ENCODE peak calls at places on chromosomes 16 and 17, in seven cellular contexts. One of them, this sample, is unnamed.

GRCh38 chr16:48133455-48134226 is 22.2 kb downstream of the ABCC12 start:
- DNase-seq in hepatic stellate cell: no peak
- DNase-seq in fibroblast of the conjunctiva: no peak
- DNase-seq in mucosa of gallbladder: peak; percentile 14
- DNase-seq in GM18507: no peak
- DNase-seq in ACHN: no peak
- DNase-seq in cardiac muscle cell: no peak
- DNase-seq in this sample: no peak

GRCh38 chr16:80862153-80862552 is 57.8 kb upstream of the CDYL2 start:
- DNase-seq in hepatic stellate cell: no peak
- DNase-seq in fibroblast of the conjunctiva: no peak
- DNase-seq in mucosa of gallbladder: no peak
- DNase-seq in GM18507: no peak
- DNase-seq in ACHN: no peak
- DNase-seq in cardiac muscle cell: no peak
- DNase-seq in this sample: peak; percentile 5

GRCh38 chr16:76389126-76389525 is 111.9 kb downstream of the CNTNAP4 start:
- DNase-seq in hepatic stellate cell: peak; percentile 17
- DNase-seq in fibroblast of the conjunctiva: peak; percentile 14
- DNase-seq in mucosa of gallbladder: no peak
- DNase-seq in GM18507: no peak
- DNase-seq in ACHN: no peak
- DNase-seq in cardiac muscle cell: no peak
- DNase-seq in this sample: no peak

GRCh38 chr16:80387308-80387921 is 153.4 kb upstream of the DYNLRB2 start:
- DNase-seq in hepatic stellate cell: no peak
- DNase-seq in fibroblast of the conjunctiva: no peak
- DNase-seq in mucosa of gallbladder: no peak
- DNase-seq in GM18507: no peak
- DNase-seq in ACHN: no peak
- DNase-seq in cardiac muscle cell: no peak
- DNase-seq in this sample: peak; percentile 62

GRCh38 chr17:71472809-71473789 is 647.7 kb upstream of the SOX9 start:
- DNase-seq in hepatic stellate cell: peak; percentile 27
- DNase-seq in fibroblast of the conjunctiva: peak; percentile 47
- DNase-seq in mucosa of gallbladder: no peak
- DNase-seq in GM18507: no peak
- DNase-seq in ACHN: peak; percentile 62
- DNase-seq in cardiac muscle cell: peak; percentile 77
- DNase-seq in this sample: peak; percentile 78

GRCh38 chr16:48277158-48277557 is 29.8 kb upstream of the ABCC11 start:
- DNase-seq in hepatic stellate cell: no peak
- DNase-seq in fibroblast of the conjunctiva: no peak
- DNase-seq in mucosa of gallbladder: peak; percentile 70
- DNase-seq in GM18507: no peak
- DNase-seq in ACHN: no peak
- DNase-seq in cardiac muscle cell: no peak
- DNase-seq in this sample: no peak

GRCh38 chr17:19248923-19249574 is 11.9 kb downstream of the EPN2 start:
- DNase-seq in hepatic stellate cell: peak; percentile 87
- DNase-seq in fibroblast of the conjunctiva: no peak
- DNase-seq in mucosa of gallbladder: peak; percentile 39
- DNase-seq in GM18507: no peak
- DNase-seq in ACHN: peak; percentile 57
- DNase-seq in cardiac muscle cell: peak; percentile 78
- DNase-seq in this sample: no peak

GRCh38 chr17:74296548-74296936 is 22.5 kb downstream of the DNAI2 start:
- DNase-seq in hepatic stellate cell: no peak
- DNase-seq in fibroblast of the conjunctiva: peak; percentile 31
- DNase-seq in mucosa of gallbladder: peak; percentile 64
- DNase-seq in GM18507: no peak
- DNase-seq in ACHN: peak; percentile 67
- DNase-seq in cardiac muscle cell: peak; percentile 85
- DNase-seq in this sample: peak; percentile 90

GRCh38 chr17:81537856-81538555 is 9.8 kb downstream of the FSCN2 start:
- DNase-seq in hepatic stellate cell: no peak
- DNase-seq in fibroblast of the conjunctiva: no peak
- DNase-seq in mucosa of gallbladder: no peak
- DNase-seq in GM18507: no peak
- DNase-seq in ACHN: no peak
- DNase-seq in cardiac muscle cell: no peak
- DNase-seq in this sample: peak; percentile 67

GRCh38 chr17:8225813-8226535 is 15.6 kb upstream of the AURKB start:
- DNase-seq in hepatic stellate cell: peak; percentile 42
- DNase-seq in fibroblast of the conjunctiva: peak; percentile 75
- DNase-seq in mucosa of gallbladder: peak; percentile 62
- DNase-seq in GM18507: no peak
- DNase-seq in ACHN: peak; percentile 86
- DNase-seq in cardiac muscle cell: peak; percentile 81
- DNase-seq in this sample: peak; percentile 54

GRCh38 chr16:84603115-84603816 is 14.6 kb downstream of the COTL1 start:
- DNase-seq in hepatic stellate cell: peak; percentile 95
- DNase-seq in fibroblast of the conjunctiva: peak; percentile 92
- DNase-seq in mucosa of gallbladder: peak; percentile 69
- DNase-seq in GM18507: no peak
- DNase-seq in ACHN: peak; percentile 99
- DNase-seq in cardiac muscle cell: peak; percentile 97
- DNase-seq in this sample: peak; percentile 60

GRCh38 chr17:59627269-59627668 is 7.6 kb downstream of the CLTC start:
- DNase-seq in hepatic stellate cell: no peak
- DNase-seq in fibroblast of the conjunctiva: no peak
- DNase-seq in mucosa of gallbladder: no peak
- DNase-seq in GM18507: no peak
- DNase-seq in ACHN: no peak
- DNase-seq in cardiac muscle cell: no peak
- DNase-seq in this sample: no peak

GRCh38 chr17:47987240-47987835 is 16.4 kb downstream of the CDK5RAP3 start:
- DNase-seq in hepatic stellate cell: no peak
- DNase-seq in fibroblast of the conjunctiva: no peak
- DNase-seq in mucosa of gallbladder: no peak
- DNase-seq in GM18507: no peak
- DNase-seq in ACHN: no peak
- DNase-seq in cardiac muscle cell: no peak
- DNase-seq in this sample: peak; percentile 91

GRCh38 chr17:39769974-39770587 is 32.3 kb downstream of the GRB7 start:
- DNase-seq in hepatic stellate cell: no peak
- DNase-seq in fibroblast of the conjunctiva: no peak
- DNase-seq in mucosa of gallbladder: no peak
- DNase-seq in GM18507: no peak
- DNase-seq in ACHN: no peak
- DNase-seq in cardiac muscle cell: no peak
- DNase-seq in this sample: peak; percentile 48

GRCh38 chr16:49019826-49020401 is 261.7 kb downstream of the CBLN1 start:
- DNase-seq in hepatic stellate cell: no peak
- DNase-seq in fibroblast of the conjunctiva: no peak
- DNase-seq in mucosa of gallbladder: no peak
- DNase-seq in GM18507: no peak
- DNase-seq in ACHN: peak; percentile 52
- DNase-seq in cardiac muscle cell: no peak
- DNase-seq in this sample: peak; percentile 54

GRCh38 chr16:23035240-23035639 is 114.0 kb downstream of the USP31 start:
- DNase-seq in hepatic stellate cell: no peak
- DNase-seq in fibroblast of the conjunctiva: no peak
- DNase-seq in mucosa of gallbladder: no peak
- DNase-seq in GM18507: no peak
- DNase-seq in ACHN: no peak
- DNase-seq in cardiac muscle cell: no peak
- DNase-seq in this sample: no peak

GRCh38 chr17:59844884-59845594 is 47.7 kb downstream of the TUBD1 start:
- DNase-seq in hepatic stellate cell: no peak
- DNase-seq in fibroblast of the conjunctiva: no peak
- DNase-seq in mucosa of gallbladder: no peak
- DNase-seq in GM18507: no peak
- DNase-seq in ACHN: peak; percentile 80
- DNase-seq in cardiac muscle cell: peak; percentile 70
- DNase-seq in this sample: no peak

GRCh38 chr16:14186007-14186953 is 115.2 kb downstream of the MRTFB start:
- DNase-seq in hepatic stellate cell: peak; percentile 22
- DNase-seq in fibroblast of the conjunctiva: peak; percentile 69
- DNase-seq in mucosa of gallbladder: no peak
- DNase-seq in GM18507: no peak
- DNase-seq in ACHN: peak; percentile 68
- DNase-seq in cardiac muscle cell: peak; percentile 85
- DNase-seq in this sample: peak; percentile 96

This sample was measured in left kidney.